ENCODE peak calls at places on chromosome 11, in nine cellular contexts. M, O, T, G, U, Q, A, I and W are unnamed samples.

GRCh38 chr11:14773755-14774154 is 118.3 kb downstream of the CYP2R1 start:
- DNase-seq in G (no peak), U (no peak), I (no peak), O (no peak), T (no peak), Q (no peak), M (peak), A (no peak), W (no peak)

GRCh38 chr11:70885721-70886305 is 366.6 kb downstream of the SHANK2 start:
- DNase-seq in M (no peak), T (no peak), Q (no peak), I (no peak), U (no peak), A (no peak), O (no peak), G (no peak), W (no peak)

GRCh38 chr11:126072141-126072741 is 9.6 kb upstream of the CDON start:
- DNase-seq in O (no peak), G (no peak), A (no peak), I (no peak), T (no peak), M (no peak), U (no peak), Q (no peak), W (no peak)

GRCh38 chr11:134026655-134027343 is 42.1 kb upstream of the JAM3 start:
- DNase-seq in U (no peak), G (no peak), M (no peak), O (no peak), Q (no peak), I (no peak), A (no peak), T (peak), W (no peak)

GRCh38 chr11:74989269-74989655 is 529 bp downstream of the NEU3 start:
- DNase-seq in A (no peak), U (no peak), M (peak), T (no peak), G (no peak), I (no peak), Q (no peak), O (peak), W (no peak)

GRCh38 chr11:65861165-65861505 is 902 bp downstream of the MUS81 start:
- DNase-seq in Q (peak), I (no peak), O (no peak), G (peak), U (no peak), M (no peak), A (peak), T (no peak), W (no peak)

GRCh38 chr11:119585038-119585666 is 143.8 kb downstream of the NECTIN1 start:
- DNase-seq in G (no peak), T (peak), M (peak), I (no peak), Q (peak), O (no peak), A (no peak), U (no peak), W (no peak)

GRCh38 chr11:35247428-35247827 is 108.5 kb downstream of the CD44 start:
- DNase-seq in T (no peak), A (no peak), G (peak), O (no peak), M (no peak), Q (no peak), U (no peak), I (no peak), W (no peak)

GRCh38 chr11:119493712-119494111 is 70.7 kb upstream of the THY1 start:
- DNase-seq in I (no peak), O (peak), U (no peak), A (no peak), M (peak), T (peak), Q (no peak), G (no peak), W (no peak)

GRCh38 chr11:125287467-125288232 is 123.1 kb downstream of the PKNOX2 start:
- DNase-seq in U (no peak), A (peak), T (peak), G (peak), M (no peak), I (no peak), Q (peak), O (no peak), W (no peak)

GRCh38 chr11:85718126-85718943 is 32.3 kb upstream of the CCDC89 start:
- DNase-seq in A (no peak), O (no peak), U (no peak), I (no peak), T (no peak), Q (no peak), G (no peak), M (no peak), W (no peak)

GRCh38 chr11:110919241-110919893 is 207.1 kb upstream of the ARHGAP20 start:
- DNase-seq in O (peak), G (no peak), U (no peak), Q (no peak), T (no peak), A (no peak), I (no peak), M (no peak), W (no peak)

GRCh38 chr11:48037709-48038468 is 57.5 kb downstream of the PTPRJ start:
- DNase-seq in Q (no peak), I (no peak), U (no peak), G (no peak), M (no peak), T (no peak), O (no peak), A (no peak), W (no peak)

GRCh38 chr11:112465433-112466024 is 204.9 kb upstream of the PLET1 start:
- DNase-seq in M (no peak), T (no peak), A (no peak), G (no peak), O (no peak), U (no peak), I (no peak), Q (no peak), W (no peak)

GRCh38 chr11:34251640-34251980 is 106.2 kb downstream of the ABTB2 start:
- DNase-seq in G (no peak), I (no peak), T (no peak), O (no peak), Q (no peak), A (no peak), U (no peak), M (no peak), W (no peak)

GRCh38 chr11:119180729-119181676 is 4.3 kb upstream of the NHERF4 start:
- DNase-seq in M (no peak), G (no peak), O (no peak), I (no peak), T (no peak), A (no peak), Q (no peak), U (no peak), W (no peak)

GRCh38 chr11:117045956-117046355 is 52.3 kb downstream of the SIK3 start:
- DNase-seq in M (peak), Q (no peak), T (no peak), O (no peak), A (no peak), U (peak), I (no peak), G (no peak), W (no peak)

GRCh38 chr11:13487661-13488030 is 8.2 kb downstream of the PTH start:
- DNase-seq in M (no peak), U (no peak), Q (no peak), I (no peak), T (no peak), O (peak), G (no peak), A (no peak), W (no peak)

GRCh38 chr11:78417888-78418583 is 416 bp upstream of the GAB2 start:
- DNase-seq in Q (peak), T (peak), O (peak), G (peak), U (no peak), I (peak), M (peak), A (peak), W (no peak)

GRCh38 chr11:101034076-101034475 is 95.5 kb downstream of the PGR start:
- DNase-seq in G (peak), U (no peak), M (no peak), A (peak), T (peak), O (no peak), Q (no peak), I (no peak), W (no peak)

GRCh38 chr11:65861533-65862183 is 1.4 kb downstream of the MUS81 start:
- DNase-seq in G (peak), A (no peak), I (no peak), M (peak), T (no peak), U (no peak), Q (peak), O (peak), W (no peak)

GRCh38 chr11:36409152-36409713 is 100.8 kb downstream of the TRAF6 start:
- DNase-seq in U (no peak), T (no peak), I (no peak), O (no peak), M (peak), A (no peak), Q (no peak), G (no peak), W (no peak)

GRCh38 chr11:43861141-43861540 is 19.5 kb upstream of the ALKBH3 start:
- DNase-seq in T (no peak), U (no peak), I (no peak), A (no peak), Q (no peak), M (no peak), O (no peak), G (no peak), W (no peak)

GRCh38 chr11:111913997-111914396 is 1.5 kb downstream of the HSPB2 start:
- DNase-seq in M (no peak), G (peak), T (no peak), I (no peak), U (no peak), Q (no peak), A (peak), O (no peak), W (peak)

GRCh38 chr11:34750692-34751405 is 130.0 kb downstream of the EHF start:
- DNase-seq in Q (no peak), G (no peak), A (no peak), U (no peak), O (no peak), M (no peak), I (no peak), T (no peak), W (no peak)

GRCh38 chr11:68780829-68781228 is 29.5 kb upstream of the TESMIN start:
- DNase-seq in O (peak), T (peak), G (no peak), A (peak), Q (no peak), M (peak), U (no peak), I (no peak), W (no peak)

GRCh38 chr11:23138761-23139160 is 278.5 kb upstream of the CCDC179 start:
- DNase-seq in M (no peak), I (no peak), O (no peak), A (no peak), G (no peak), Q (no peak), T (no peak), U (no peak), W (no peak)

GRCh38 chr11:121870202-121871045 is 245.6 kb downstream of the BLID start:
- DNase-seq in O (no peak), U (no peak), A (peak), I (no peak), Q (no peak), T (no peak), G (no peak), M (no peak), W (no peak)

GRCh38 chr11:117814766-117815261 is 9.7 kb downstream of the FXYD2 start:
- DNase-seq in I (no peak), U (no peak), M (peak), T (peak), Q (peak), G (peak), O (peak), A (no peak), W (no peak)

GRCh38 chr11:36818410-36818809 is 220.4 kb upstream of the RAG2 start:
- DNase-seq in U (no peak), A (no peak), G (no peak), T (peak), O (peak), Q (peak), I (no peak), M (peak), W (no peak)

GRCh38 chr11:2775083-2775625 is 75.4 kb upstream of the KCNQ1OT1 start:
- DNase-seq in T (no peak), M (no peak), O (peak), Q (peak), A (peak), U (no peak), I (peak), G (no peak), W (no peak)

GRCh38 chr11:8779107-8779506 is 96.5 kb downstream of the RPL27A start:
- DNase-seq in U (no peak), I (no peak), O (no peak), T (no peak), Q (no peak), G (no peak), A (no peak), M (no peak), W (no peak)

GRCh38 chr11:116257871-116258270 is 514.9 kb downstream of the BUD13 start:
- DNase-seq in O (no peak), A (no peak), Q (no peak), U (no peak), M (no peak), G (no peak), I (no peak), T (no peak), W (no peak)

GRCh38 chr11:110174645-110175310 is 81.6 kb downstream of the ZC3H12C start:
- DNase-seq in O (no peak), U (no peak), I (no peak), M (no peak), A (no peak), Q (no peak), T (no peak), G (no peak), W (no peak)

GRCh38 chr11:18261721-18262120 is 4.3 kb upstream of the SAA1 start:
- DNase-seq in T (no peak), U (no peak), G (no peak), A (no peak), M (no peak), Q (no peak), I (no peak), O (no peak), W (no peak)

GRCh38 chr11:2521081-2521480 is 76.3 kb downstream of the KCNQ1 start:
- DNase-seq in A (no peak), G (peak), U (no peak), I (no peak), M (no peak), Q (peak), O (no peak), T (no peak), W (no peak)

GRCh38 chr11:125903753-125904659 is at the start of gene DDX25:
- DNase-seq in A (no peak), Q (no peak), T (peak), M (no peak), U (no peak), G (no peak), I (peak), O (no peak), W (no peak)

GRCh38 chr11:88604255-88604654 is 266.7 kb upstream of the CTSC start:
- DNase-seq in A (no peak), U (peak), Q (no peak), O (no peak), T (no peak), G (no peak), M (no peak), I (no peak), W (peak)

GRCh38 chr11:113934797-113935196 is 30.2 kb downstream of the HTR3B start:
- DNase-seq in I (no peak), A (no peak), U (no peak), T (no peak), M (no peak), G (no peak), O (no peak), Q (no peak), W (no peak)
- TF ChIP-seq CTCF in I (no peak), A (no peak), U (no peak), T (no peak), M (no peak), G (no peak), O (no peak), Q (no peak), W (no peak)

DNA sequence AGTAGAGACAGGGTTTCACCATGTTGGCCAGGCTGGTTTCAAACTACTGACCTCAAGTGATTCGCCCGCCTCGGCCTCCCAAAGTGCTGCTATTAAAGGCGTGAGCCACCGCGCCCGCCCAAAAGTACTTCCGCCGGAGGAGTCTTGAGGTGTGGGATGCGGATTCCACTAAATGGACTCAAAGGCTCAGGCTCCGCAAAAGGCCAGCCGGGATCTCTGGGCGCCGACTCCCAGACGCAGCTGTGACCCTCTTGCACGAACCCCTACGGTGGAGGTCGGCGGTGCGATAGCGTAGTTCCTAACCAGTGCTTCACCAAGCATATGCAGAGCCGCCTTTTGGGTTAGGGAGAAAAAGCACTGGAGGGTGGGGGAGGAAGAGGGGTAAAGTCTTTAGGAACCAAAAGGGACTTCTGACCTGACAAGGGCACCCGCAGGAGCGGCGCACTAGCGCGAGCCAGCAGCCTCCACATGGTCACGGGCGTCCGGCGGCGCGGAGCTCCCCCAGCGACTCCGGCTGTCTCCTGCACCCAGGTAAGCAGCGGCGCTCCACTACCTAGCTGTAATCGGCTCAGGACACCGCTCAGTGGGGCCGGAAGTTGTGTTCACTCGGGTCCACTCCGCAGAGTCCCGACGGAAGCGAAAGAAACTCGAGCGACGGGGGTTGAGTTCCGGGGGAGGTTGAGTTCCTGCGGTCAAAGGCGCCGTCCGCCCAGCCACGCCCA is at the start of gene MRPL16:
- DNase-seq in O (peak), A (peak), I (peak), M (peak), G (peak), Q (peak), T (peak), U (peak), W (peak)
- TF ChIP-seq CTCF in O (peak), A (no peak), I (peak), M (no peak), G (peak), Q (peak), T (no peak), U (no peak), W (no peak)

GRCh38 chr11:103494491-103494890 is 385.3 kb downstream of the DYNC2H1 start:
- DNase-seq in G (no peak), T (no peak), U (peak), O (no peak), I (no peak), A (no peak), M (no peak), Q (no peak), W (no peak)

GRCh38 chr11:103487113-103487512 is 377.9 kb downstream of the DYNC2H1 start:
- DNase-seq in T (no peak), M (no peak), Q (no peak), A (no peak), I (no peak), O (no peak), G (no peak), U (no peak), W (no peak)

GRCh38 chr11:103488579-103488978 is 379.4 kb downstream of the DYNC2H1 start:
- DNase-seq in Q (no peak), U (no peak), A (no peak), T (no peak), G (no peak), I (no peak), O (no peak), M (no peak), W (no peak)

GRCh38 chr11:103488021-103488420 is 378.8 kb downstream of the DYNC2H1 start:
- DNase-seq in O (peak), I (no peak), G (no peak), A (no peak), T (no peak), U (no peak), M (no peak), Q (no peak), W (no peak)

DNA sequence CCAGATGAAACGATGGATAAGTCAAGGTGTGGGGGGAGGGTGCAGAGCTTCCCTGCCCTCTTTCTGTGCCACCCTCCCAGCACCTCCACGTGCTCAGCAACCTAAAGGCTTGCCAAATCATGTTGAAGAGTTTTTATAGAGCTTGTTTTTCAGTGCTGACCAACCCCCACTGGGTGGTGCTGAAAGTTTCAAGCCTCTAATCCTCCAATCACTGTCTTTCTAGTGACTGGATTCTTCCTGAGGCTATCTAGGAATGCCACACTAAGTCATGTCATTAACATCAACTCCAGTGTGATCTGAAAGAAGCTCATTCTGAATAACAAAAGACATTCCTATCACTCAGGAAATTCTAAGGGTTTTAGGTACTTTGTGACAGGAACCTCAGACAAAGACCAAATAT is 382.6 kb downstream of the DYNC2H1 start:
- DNase-seq in M (no peak), I (no peak), T (no peak), A (no peak), U (no peak), Q (no peak), O (no peak), G (no peak), W (no peak)
- TF ChIP-seq CTCF in M (no peak), I (no peak), T (no peak), A (no peak), U (no peak), Q (no peak), O (no peak), G (no peak), W (no peak)

GRCh38 chr11:81002374-81002773 is 1561.5 kb upstream of the TENM4 start:
- DNase-seq in O (no peak), U (no peak), M (no peak), T (no peak), G (no peak), A (no peak), Q (no peak), I (no peak), W (no peak)

GRCh38 chr11:81010631-81011030 is 1569.8 kb upstream of the TENM4 start:
- DNase-seq in T (no peak), Q (no peak), A (no peak), I (no peak), G (no peak), U (no peak), O (no peak), M (no peak), W (no peak)

GRCh38 chr11:81004576-81004975 is 1563.7 kb upstream of the TENM4 start:
- DNase-seq in M (no peak), O (no peak), G (no peak), A (no peak), T (no peak), I (no peak), Q (no peak), U (no peak), W (no peak)

GRCh38 chr11:81005595-81005994 is 1564.8 kb upstream of the TENM4 start:
- DNase-seq in Q (no peak), G (no peak), A (no peak), O (no peak), U (no peak), T (no peak), I (no peak), M (peak), W (peak)

GRCh38 chr11:81007046-81007445 is 1566.2 kb upstream of the TENM4 start:
- DNase-seq in U (no peak), O (no peak), I (no peak), A (no peak), Q (no peak), T (no peak), M (peak), G (no peak), W (no peak)
- TF ChIP-seq CTCF in U (no peak), O (no peak), I (peak), A (no peak), Q (no peak), T (no peak), M (no peak), G (no peak), W (no peak)

GRCh38 chr11:81444306-81444705 is 1289.4 kb downstream of the FAM181B start:
- DNase-seq in A (no peak), U (no peak), M (no peak), T (no peak), O (no peak), G (no peak), Q (peak), I (no peak), W (no peak)
- TF ChIP-seq CTCF in A (no peak), U (no peak), M (peak), T (peak), O (no peak), G (no peak), Q (peak), I (peak), W (no peak)